ENCODE peak calls at places on chromosomes 4 and X, in eight cellular contexts. One of them, this sample, is unnamed.

GRCh38 chr4:8765631-8766590 is 105.7 kb downstream of the HMX1 start:
- DNase-seq in pulmonary artery endothelial cell: no peak
- DNase-seq in Daoy: no peak
- DNase-seq in dermis blood vessel endothelial cell: no peak
- DNase-seq in D341Med: no peak
- DNase-seq in A549: no peak
- DNase-seq in EL: no peak
- DNase-seq in WTC11: peak; percentile 7
- DNase-seq in this sample: no peak

GRCh38 chrX:153927686-153927935 is 1.5 kb upstream of the ARHGAP4 start:
- DNase-seq in pulmonary artery endothelial cell: no peak
- DNase-seq in Daoy: no peak
- DNase-seq in dermis blood vessel endothelial cell: no peak
- DNase-seq in D341Med: no peak
- DNase-seq in A549: peak; percentile 15
- DNase-seq in EL: no peak
- DNase-seq in WTC11: no peak
- DNase-seq in this sample: no peak

GRCh38 chr4:33959519-33959918 is 2284.8 kb downstream of the ARAP2 start:
- DNase-seq in pulmonary artery endothelial cell: no peak
- DNase-seq in Daoy: peak; percentile 55
- DNase-seq in dermis blood vessel endothelial cell: no peak
- DNase-seq in D341Med: no peak
- DNase-seq in A549: no peak
- DNase-seq in EL: peak; percentile 87
- DNase-seq in WTC11: no peak
- DNase-seq in this sample: no peak

GRCh38 chrX:15416133-15416993 is 32.1 kb upstream of the VEGFD start:
- DNase-seq in pulmonary artery endothelial cell: no peak
- DNase-seq in Daoy: no peak
- DNase-seq in dermis blood vessel endothelial cell: no peak
- DNase-seq in D341Med: no peak
- DNase-seq in A549: no peak
- DNase-seq in EL: no peak
- DNase-seq in WTC11: no peak
- DNase-seq in this sample: no peak

GRCh38 chrX:3134316-3134715 is 93.0 kb downstream of the ARSF start:
- DNase-seq in pulmonary artery endothelial cell: no peak
- DNase-seq in Daoy: no peak
- DNase-seq in dermis blood vessel endothelial cell: no peak
- DNase-seq in D341Med: no peak
- DNase-seq in A549: no peak
- DNase-seq in EL: no peak
- DNase-seq in WTC11: no peak
- DNase-seq in this sample: no peak

GRCh38 chr4:145044341-145044740 is 53.7 kb downstream of the ANAPC10 start:
- DNase-seq in pulmonary artery endothelial cell: no peak
- DNase-seq in Daoy: peak; percentile 32
- DNase-seq in dermis blood vessel endothelial cell: no peak
- DNase-seq in D341Med: no peak
- DNase-seq in A549: no peak
- DNase-seq in EL: peak; percentile 37
- DNase-seq in WTC11: no peak
- DNase-seq in this sample: no peak

GRCh38 chr4:967113-968104 is 6.0 kb downstream of the DGKQ start:
- DNase-seq in pulmonary artery endothelial cell: no peak
- DNase-seq in Daoy: no peak
- DNase-seq in dermis blood vessel endothelial cell: no peak
- DNase-seq in D341Med: no peak
- DNase-seq in A549: no peak
- DNase-seq in EL: no peak
- DNase-seq in WTC11: peak; percentile 47
- DNase-seq in this sample: no peak

GRCh38 chr4:25799522-25799921 is 63.3 kb downstream of the SEL1L3 start:
- DNase-seq in pulmonary artery endothelial cell: no peak
- DNase-seq in Daoy: no peak
- DNase-seq in dermis blood vessel endothelial cell: no peak
- DNase-seq in D341Med: peak; percentile 75
- DNase-seq in A549: no peak
- DNase-seq in EL: no peak
- DNase-seq in WTC11: no peak
- DNase-seq in this sample: no peak

GRCh38 chr4:179817317-179817716 is 2375.1 kb upstream of the AGA start:
- DNase-seq in pulmonary artery endothelial cell: no peak
- DNase-seq in Daoy: no peak
- DNase-seq in dermis blood vessel endothelial cell: no peak
- DNase-seq in D341Med: no peak
- DNase-seq in A549: no peak
- DNase-seq in EL: no peak
- DNase-seq in WTC11: no peak
- DNase-seq in this sample: no peak

GRCh38 chr4:128155874-128156456 is 94.9 kb downstream of the LARP1B start:
- DNase-seq in pulmonary artery endothelial cell: no peak
- DNase-seq in Daoy: no peak
- DNase-seq in dermis blood vessel endothelial cell: no peak
- DNase-seq in D341Med: no peak
- DNase-seq in A549: no peak
- DNase-seq in EL: no peak
- DNase-seq in WTC11: no peak
- DNase-seq in this sample: no peak

GRCh38 chrX:103254171-103254824 is 657 bp downstream of the TCEAL8 start:
- DNase-seq in pulmonary artery endothelial cell: no peak
- DNase-seq in Daoy: peak; percentile 56
- DNase-seq in dermis blood vessel endothelial cell: peak; percentile 43
- DNase-seq in D341Med: peak; percentile 47
- DNase-seq in A549: no peak
- DNase-seq in EL: peak; percentile 35
- DNase-seq in WTC11: peak; percentile 82
- DNase-seq in this sample: peak; percentile 58

GRCh38 chr4:125666635-125667034 is 351.9 kb downstream of the FAT4 start:
- DNase-seq in pulmonary artery endothelial cell: no peak
- DNase-seq in Daoy: no peak
- DNase-seq in dermis blood vessel endothelial cell: no peak
- DNase-seq in D341Med: no peak
- DNase-seq in A549: no peak
- DNase-seq in EL: no peak
- DNase-seq in WTC11: no peak
- DNase-seq in this sample: no peak

GRCh38 chrX:76850851-76851250 is 423.3 kb downstream of the MAGEE1 start:
- DNase-seq in pulmonary artery endothelial cell: no peak
- DNase-seq in Daoy: no peak
- DNase-seq in dermis blood vessel endothelial cell: peak; percentile 2
- DNase-seq in D341Med: peak; percentile 18
- DNase-seq in A549: no peak
- DNase-seq in EL: no peak
- DNase-seq in WTC11: peak; percentile 9
- DNase-seq in this sample: no peak

GRCh38 chrX:10072786-10073568 is 83.8 kb upstream of the CLCN4 start:
- DNase-seq in pulmonary artery endothelial cell: no peak
- DNase-seq in Daoy: no peak
- DNase-seq in dermis blood vessel endothelial cell: no peak
- DNase-seq in D341Med: no peak
- DNase-seq in A549: no peak
- DNase-seq in EL: no peak
- DNase-seq in WTC11: no peak
- DNase-seq in this sample: no peak

GRCh38 chrX:154655786-154656185 is 2.4 kb upstream of the CTAG2 start:
- DNase-seq in pulmonary artery endothelial cell: no peak
- DNase-seq in Daoy: no peak
- DNase-seq in dermis blood vessel endothelial cell: no peak
- DNase-seq in D341Med: no peak
- DNase-seq in A549: no peak
- DNase-seq in EL: no peak
- DNase-seq in WTC11: no peak
- DNase-seq in this sample: no peak

GRCh38 chrX:147476008-147476407 is 435.7 kb upstream of the FMR1 start:
- DNase-seq in pulmonary artery endothelial cell: no peak
- DNase-seq in Daoy: no peak
- DNase-seq in dermis blood vessel endothelial cell: no peak
- DNase-seq in D341Med: peak; percentile 40
- DNase-seq in A549: no peak
- DNase-seq in EL: no peak
- DNase-seq in WTC11: no peak
- DNase-seq in this sample: no peak

GRCh38 chr4:140095694-140096482 is 58.1 kb downstream of the MAML3 start:
- DNase-seq in pulmonary artery endothelial cell: peak; percentile 94
- DNase-seq in Daoy: peak; percentile 79
- DNase-seq in dermis blood vessel endothelial cell: peak; percentile 98
- DNase-seq in D341Med: no peak
- DNase-seq in A549: peak; percentile 67
- DNase-seq in EL: peak; percentile 90
- DNase-seq in WTC11: no peak
- DNase-seq in this sample: no peak

GRCh38 chr4:102608190-102608589 is 107.0 kb downstream of the NFKB1 start:
- DNase-seq in pulmonary artery endothelial cell: no peak
- DNase-seq in Daoy: no peak
- DNase-seq in dermis blood vessel endothelial cell: no peak
- DNase-seq in D341Med: no peak
- DNase-seq in A549: no peak
- DNase-seq in EL: peak; percentile 26
- DNase-seq in WTC11: no peak
- DNase-seq in this sample: no peak

This sample was measured in ovary.